ENCODE peak calls at places on chromosomes 13 and 19, in ten cellular contexts. S is mucosa of descending colon; U is stimulated activated CD8-positive, alpha-beta memory T cell treated with anti-CD3 and anti-CD28 coated beads, Interleukin-15, amount 100 ng/mL, for 4 hours; O is GM10248; M is activated CD4-positive, alpha-beta T cell treated with anti-CD3 and anti-CD28 coated beads, Interleukin-2, amount 10 ng/mL, durations not matched to agents 7 days and 5 days; L is Peyer's patch; H is PC-9; W is NCI-H510A; R is EL; F is activated effector memory CD4-positive, alpha-beta T cell treated with Interleukin-2 at 50 U/mL for 16 hours. I is an unnamed sample.
A peak's percentile ranks its signal among the peaks of the same experiment; 100 is the strongest.

GRCh38 chr13:27820524-27821482 is 28.5 kb downstream of the GSX1 start:
- DNase-seq in O (no peak), W (no peak), H (no peak), F (no peak), L (no peak), U (no peak), M (no peak), R (no peak), S (no peak), I (no peak)

GRCh38 chr19:3073159-3073563 is 10.9 kb upstream of the TLE5 start:
- DNase-seq in S (no peak), O (no peak), L (no peak), U (no peak), W (peak; percentile 25), R (peak; percentile 36), M (no peak), F (no peak), H (peak; percentile 55), I (no peak)

GRCh38 chr13:48126944-48127814 is 32.3 kb upstream of the MED4 start:
- DNase-seq in R (peak; percentile 68), M (peak; percentile 50), W (no peak), L (peak; percentile 21), F (peak; percentile 7), U (no peak), S (no peak), O (peak; percentile 60), H (peak; percentile 52), I (peak; percentile 1)

GRCh38 chr13:25453966-25454365 is 82.2 kb downstream of the ATP8A2 start:
- DNase-seq in R (no peak), O (no peak), H (no peak), F (no peak), W (no peak), U (no peak), M (no peak), S (no peak), L (no peak), I (no peak)

GRCh38 chr19:10782795-10783194 is 53.2 kb downstream of the TMED1 start:
- DNase-seq in L (no peak), F (no peak), H (no peak), W (no peak), S (no peak), M (no peak), O (no peak), U (no peak), R (no peak), I (no peak)

GRCh38 chr13:45411631-45412030 is 6.5 kb downstream of the SLC25A30 start:
- DNase-seq in U (no peak), M (no peak), S (no peak), W (no peak), O (no peak), L (no peak), F (no peak), R (no peak), H (no peak), I (no peak)

GRCh38 chr19:10228925-10229324 is 2.2 kb downstream of the S1PR2 start:
- DNase-seq in L (peak; percentile 59), H (no peak), W (no peak), O (peak; percentile 62), M (peak; percentile 57), U (no peak), S (no peak), R (peak; percentile 44), F (peak; percentile 31), I (no peak)

GRCh38 chr13:41670873-41671443 is 213.6 kb downstream of the RGCC start:
- DNase-seq in R (no peak), M (no peak), U (no peak), S (no peak), W (no peak), F (no peak), L (no peak), O (no peak), H (no peak), I (no peak)

GRCh38 chr19:48659768-48660167 is 13.0 kb downstream of the NTN5 start:
- DNase-seq in M (no peak), U (no peak), R (no peak), S (no peak), O (no peak), L (no peak), F (no peak), H (peak; percentile 58), W (no peak), I (no peak)

GRCh38 chr13:40672310-40673060 is 6.0 kb upstream of the FOXO1 start:
- DNase-seq in F (no peak), U (no peak), S (no peak), H (peak; percentile 81), R (peak; percentile 53), W (no peak), M (no peak), O (no peak), L (no peak), I (no peak)

GRCh38 chr19:3001235-3001800 is 24.0 kb downstream of the TLE6 start:
- DNase-seq in W (no peak), U (no peak), M (no peak), L (no peak), F (no peak), O (no peak), H (no peak), S (no peak), R (no peak), I (no peak)

GRCh38 chr19:703651-704446 is 4.9 kb upstream of the PALM start:
- DNase-seq in F (peak; percentile 33), R (peak; percentile 36), M (peak; percentile 64), L (peak; percentile 23), W (no peak), S (peak; percentile 74), O (peak; percentile 73), H (peak; percentile 43), U (peak; percentile 36), I (peak; percentile 35)

GRCh38 chr19:52296400-52296772 is 583 bp upstream of the ZNF480 start:
- DNase-seq in W (no peak), M (no peak), H (no peak), L (no peak), O (no peak), U (no peak), F (no peak), S (no peak), R (no peak), I (no peak)

GRCh38 chr13:45082964-45083363 is 37.3 kb upstream of the GTF2F2 start:
- DNase-seq in U (no peak), H (peak; percentile 81), W (no peak), R (peak; percentile 82), M (no peak), O (no peak), F (no peak), S (no peak), L (no peak), I (no peak)

GRCh38 chr19:2144190-2144589 is 7.2 kb downstream of the AP3D1 start:
- DNase-seq in U (no peak), W (no peak), S (no peak), M (no peak), L (no peak), F (no peak), H (no peak), R (no peak), O (no peak), I (no peak)

GRCh38 chr19:37227996-37228395 is 10.0 kb downstream of the ZNF383 start:
- DNase-seq in H (no peak), F (no peak), R (no peak), W (no peak), U (no peak), M (peak; percentile 36), O (no peak), S (no peak), L (no peak), I (no peak)

GRCh38 chr13:112447761-112448603 is 71.8 kb downstream of the SPACA7 start:
- DNase-seq in O (no peak), W (no peak), M (no peak), L (no peak), R (no peak), H (no peak), F (no peak), S (no peak), U (no peak), I (no peak)

GRCh38 chr19:47663435-47663910 is 49.7 kb upstream of the EHD2 start:
- DNase-seq in W (no peak), S (no peak), R (peak; percentile 85), L (no peak), H (peak; percentile 99), O (no peak), U (no peak), F (no peak), M (no peak), I (no peak)

GRCh38 chr19:51448011-51448744 is 10.1 kb downstream of the SIGLEC8 start:
- DNase-seq in U (peak; percentile 57), R (no peak), M (peak; percentile 44), L (no peak), S (no peak), H (no peak), W (no peak), F (no peak), O (no peak), I (no peak)

GRCh38 chr13:40192516-40193257 is 473.8 kb downstream of the FOXO1 start:
- DNase-seq in H (no peak), F (no peak), O (no peak), L (no peak), S (no peak), U (no peak), M (no peak), R (no peak), W (no peak), I (no peak)

GRCh38 chr13:77480071-77480470 is 55.4 kb upstream of the SCEL start:
- DNase-seq in H (no peak), S (no peak), R (no peak), L (no peak), M (no peak), U (no peak), F (no peak), O (no peak), W (no peak), I (no peak)

GRCh38 chr19:16355293-16356043 is 30.8 kb downstream of the KLF2 start:
- DNase-seq in H (no peak), L (peak; percentile 44), S (no peak), O (no peak), U (no peak), F (no peak), W (no peak), M (no peak), R (no peak), I (no peak)

GRCh38 chr13:52832268-52832667 is 16.2 kb downstream of the PCDH8 start:
- DNase-seq in O (no peak), M (no peak), R (no peak), U (no peak), F (no peak), L (no peak), H (no peak), W (peak; percentile 77), S (no peak), I (no peak)

GRCh38 chr19:39507715-39508364 is 7.1 kb upstream of the SELENOV start:
- DNase-seq in W (no peak), U (no peak), H (no peak), L (no peak), R (no peak), S (no peak), M (no peak), O (no peak), F (no peak), I (no peak)

GRCh38 chr13:113920606-113921306 is 53.1 kb downstream of the C13orf46 start:
- DNase-seq in U (no peak), O (no peak), M (no peak), R (no peak), S (no peak), W (no peak), L (no peak), H (no peak), F (no peak), I (no peak)

GRCh38 chr19:55486971-55487883 is 1.0 kb upstream of the SSC5D start:
- DNase-seq in W (no peak), L (no peak), M (no peak), U (peak; percentile 29), S (peak; percentile 50), H (peak; percentile 69), F (no peak), O (peak; percentile 42), R (peak; percentile 95), I (no peak)

GRCh38 chr19:46753420-46754155 is 7.3 kb upstream of the STRN4 start:
- DNase-seq in O (peak; percentile 78), F (peak; percentile 58), W (no peak), S (peak; percentile 81), U (peak; percentile 26), L (peak; percentile 67), R (peak; percentile 36), H (no peak), M (peak; percentile 83), I (peak; percentile 43)

GRCh38 chr13:95002968-95003813 is 290.8 kb upstream of the SOX21 start:
- DNase-seq in R (no peak), S (no peak), O (no peak), W (peak; percentile 86), M (no peak), H (no peak), L (no peak), U (no peak), F (no peak), I (no peak)

I was measured in activated T-helper 1 cell treated with Interleukin-2 at 50 U/mL for 16 hours.